ENCODE peak calls at places on chromosome 9, in eight cellular contexts. Z, H, W, V, I, N, G and J are unnamed samples. For H3K4me1, the result is how much of the 10 kb centered on the place peaks cover.

GRCh38 chr9:96140401-96141180 is 161.4 kb downstream of the HSD17B3 start:
- DNase-seq in V (peak), H (peak), Z (no peak), I (no peak), W (no peak), G (no peak), N (no peak), J (no peak)

GRCh38 chr9:89461302-89461701 is 36.6 kb downstream of the SEMA4D start:
- DNase-seq in Z (no peak), I (no peak), V (no peak), H (no peak), W (no peak), G (no peak), N (no peak), J (no peak)

GRCh38 chr9:130833324-130833990 is 1.6 kb upstream of the ABL1 start:
- DNase-seq in W (no peak), G (no peak), H (no peak), V (no peak), I (no peak), Z (no peak), N (no peak), J (no peak)

GRCh38 chr9:126495411-126496180 is 118.1 kb upstream of the LMX1B start:
- DNase-seq in I (no peak), V (no peak), Z (no peak), H (no peak), W (no peak), N (no peak), G (no peak), J (no peak)

GRCh38 chr9:72041775-72042194 is 18.6 kb downstream of the C9orf57 start:
- DNase-seq in V (peak), I (peak), W (no peak), N (no peak), Z (no peak), G (peak), H (peak), J (no peak)

GRCh38 chr9:15531380-15531779 is 20.6 kb upstream of the PSIP1 start:
- DNase-seq in H (no peak), N (no peak), W (no peak), V (no peak), Z (no peak), I (no peak), G (no peak), J (no peak)

GRCh38 chr9:134390537-134390936 is 64.3 kb downstream of the RXRA start:
- DNase-seq in W (no peak), Z (no peak), H (no peak), V (no peak), N (no peak), G (no peak), I (no peak), J (no peak)

GRCh38 chr9:99592834-99593584 is 228.7 kb upstream of the NR4A3 start:
- DNase-seq in H (no peak), N (no peak), Z (peak), I (no peak), V (no peak), W (no peak), G (no peak), J (no peak)

GRCh38 chr9:16458696-16459420 is 411.6 kb downstream of the BNC2 start:
- DNase-seq in I (no peak), H (no peak), G (no peak), Z (no peak), N (no peak), V (no peak), W (no peak), J (no peak)

GRCh38 chr9:121744687-121745395 is 93.4 kb downstream of the DAB2IP start:
- DNase-seq in G (no peak), N (no peak), W (no peak), V (no peak), Z (no peak), I (no peak), H (no peak), J (no peak)

GRCh38 chr9:121745396-121745695 is 93.9 kb downstream of the DAB2IP start:
- DNase-seq in Z (no peak), G (no peak), N (no peak), H (no peak), W (no peak), I (no peak), V (no peak), J (no peak)

GRCh38 chr9:121742923-121743322 is 91.5 kb downstream of the DAB2IP start:
- DNase-seq in I (no peak), G (no peak), Z (no peak), H (no peak), N (no peak), V (no peak), W (no peak), J (no peak)

GRCh38 chr9:121744002-121744686 is 92.7 kb downstream of the DAB2IP start:
- DNase-seq in G (peak), Z (no peak), H (no peak), N (peak), W (peak), V (peak), I (peak), J (no peak)

DNA sequence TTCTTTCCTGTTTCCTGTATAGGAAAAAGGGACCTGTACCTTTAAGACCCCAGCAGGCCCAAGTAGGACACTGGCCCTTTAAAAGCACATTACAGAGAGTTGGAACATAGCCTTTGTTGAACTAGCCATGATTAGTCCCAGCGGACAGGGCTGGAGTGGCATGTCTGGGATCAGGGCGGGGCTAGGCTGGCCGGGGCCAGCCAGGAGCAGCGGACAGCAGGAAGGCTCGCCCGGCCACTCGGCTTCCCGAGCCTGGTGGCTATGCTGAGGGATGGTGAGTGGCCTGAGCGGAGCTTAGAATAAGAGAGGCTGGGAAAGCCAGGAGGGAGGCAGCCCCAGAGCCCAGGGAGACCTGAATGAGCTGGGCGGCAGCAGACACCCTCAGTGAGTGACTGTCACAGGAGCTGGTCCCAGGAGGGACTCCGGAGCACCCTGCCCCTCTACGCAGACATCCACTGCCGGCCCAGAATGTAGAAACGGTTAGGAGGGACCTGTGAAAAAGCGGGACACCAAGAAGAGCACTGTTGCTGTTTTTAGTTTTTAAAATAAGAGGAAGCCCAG is 92.1 kb downstream of the DAB2IP start:
- DNase-seq in N (peak), H (peak), V (peak), G (no peak), Z (peak), W (peak), I (peak), J (no peak)
- TF ChIP-seq POLR2A in N (peak), H (peak), V (peak), G (no peak), Z (no peak), W (peak), I (no peak), J (peak)

GRCh38 chr9:12748954-12749353 is 25.9 kb upstream of the LURAP1L start:
- DNase-seq in W (no peak), Z (no peak), N (no peak), V (no peak), H (no peak), G (no peak), I (no peak), J (no peak)
- H3K27ac ChIP-seq in W (no peak), Z (no peak), N (no peak), V (no peak), H (no peak), G (no peak), I (no peak), J (no peak)

GRCh38 chr9:120482424-120483186 is 97.4 kb downstream of the CDK5RAP2 start:
- DNase-seq in V (no peak), H (no peak), G (no peak), W (no peak), Z (peak), I (no peak), N (no peak), J (no peak)

GRCh38 chr9:120481842-120482241 is 98.1 kb downstream of the CDK5RAP2 start:
- DNase-seq in V (no peak), H (no peak), N (no peak), G (no peak), Z (no peak), W (no peak), I (no peak), J (no peak)

GRCh38 chr9:120481248-120481647 is 98.7 kb downstream of the CDK5RAP2 start:
- DNase-seq in Z (no peak), V (no peak), W (no peak), I (no peak), H (no peak), N (no peak), G (no peak), J (no peak)

GRCh38 chr9:120478208-120478607 is 101.8 kb downstream of the CDK5RAP2 start:
- DNase-seq in H (no peak), W (no peak), Z (no peak), N (no peak), I (no peak), V (no peak), G (no peak), J (no peak)

GRCh38 chr9:120480707-120481106 is 99.3 kb downstream of the CDK5RAP2 start:
- DNase-seq in I (no peak), N (no peak), V (no peak), Z (no peak), H (no peak), G (no peak), W (no peak), J (no peak)
- H3K4me1 ChIP-seq in I (under half), N (under half), V (under half), Z (under half), H (under half), G (under half), W (under half), J (half or more)

GRCh38 chr9:94081435-94081834 is 2.8 kb upstream of the PTPDC1 start:
- DNase-seq in W (no peak), H (no peak), Z (no peak), N (no peak), I (no peak), V (no peak), G (no peak), J (no peak)
- TF ChIP-seq POLR2A in W (no peak), H (no peak), Z (no peak), N (no peak), I (no peak), V (no peak), G (no peak), J (no peak)

DNA sequence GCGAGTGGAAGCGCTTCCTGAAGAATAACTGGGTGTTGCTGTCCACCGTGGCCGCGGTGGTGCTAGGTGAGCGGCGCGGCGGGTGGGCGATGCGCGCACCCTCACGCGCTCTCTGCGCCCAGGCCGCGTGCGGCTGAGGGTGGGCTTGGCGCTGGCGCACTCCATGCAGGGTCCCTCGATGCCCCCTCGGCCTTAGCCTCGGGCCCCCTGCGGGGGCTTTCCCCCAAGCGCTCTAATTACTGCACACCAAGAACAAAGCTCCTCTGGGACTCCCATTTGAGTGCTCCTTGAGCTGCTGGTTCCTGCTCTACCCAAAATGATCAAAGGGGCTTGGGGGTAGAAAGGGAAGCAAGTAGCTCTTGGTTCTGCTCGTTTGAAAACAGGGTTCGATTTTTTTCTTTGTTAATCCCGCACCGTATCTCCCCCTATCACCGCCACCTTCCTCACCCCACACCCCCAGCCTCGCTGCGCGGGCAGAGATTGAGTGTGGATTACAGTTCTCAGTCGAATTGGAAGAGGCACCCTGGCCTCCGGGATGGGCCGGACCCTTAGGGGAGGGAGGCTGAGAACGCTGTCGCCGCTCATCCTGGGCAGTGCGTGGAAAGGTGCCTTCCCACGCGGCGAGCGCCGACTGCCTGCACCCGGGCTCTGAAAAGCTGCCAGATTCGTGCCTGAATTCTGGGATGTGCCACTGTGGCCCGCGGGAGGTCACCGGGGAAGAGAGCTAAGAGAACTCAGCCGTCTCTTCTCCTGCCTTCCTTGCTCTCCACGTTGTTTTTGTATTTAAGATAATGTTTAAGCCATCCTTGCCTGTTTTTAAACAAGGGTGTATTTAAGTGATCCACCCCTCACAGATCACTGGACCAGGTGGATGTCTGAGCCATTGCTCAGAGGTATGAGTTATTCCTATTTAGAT is 695 bp downstream of the SLC1A1 start:
- DNase-seq in V (no peak), N (no peak), I (peak), W (peak), Z (no peak), G (no peak), H (no peak), J (no peak)
- H3K27ac ChIP-seq in V (peak), N (peak), I (no peak), W (peak), Z (peak), G (no peak), H (no peak), J (peak)

DNA sequence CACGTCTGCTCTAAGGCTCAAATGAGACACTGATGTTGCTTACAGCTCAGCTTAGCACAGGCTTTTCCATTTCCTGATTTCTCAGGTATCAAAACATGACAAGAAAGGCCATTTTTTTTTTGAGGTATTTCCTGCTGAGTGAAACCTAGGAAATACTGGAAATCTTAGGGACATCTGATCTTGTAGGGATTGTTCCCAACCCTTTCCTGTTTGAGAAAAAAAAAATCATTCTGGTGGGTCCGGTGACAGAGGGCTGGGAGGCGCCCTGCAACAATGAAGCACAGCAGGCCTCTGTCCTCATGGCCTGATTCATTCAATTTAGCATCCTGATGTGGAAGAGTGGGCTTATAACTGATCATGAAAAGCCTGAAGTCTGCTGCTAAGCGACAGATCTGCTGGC is 3.0 kb upstream of the C9orf153 start:
- DNase-seq in Z (no peak), I (no peak), H (no peak), V (no peak), W (no peak), G (no peak), N (no peak), J (no peak)
- H3K4me1 ChIP-seq in Z (under half), I (under half), H (under half), V (under half), W (under half), G (under half), N (under half), J (under half)

GRCh38 chr9:37428345-37428744 is 5.8 kb downstream of the GRHPR start:
- DNase-seq in N (no peak), H (no peak), W (no peak), Z (no peak), V (peak), G (no peak), I (no peak), J (no peak)

GRCh38 chr9:37429441-37430285 is 7.2 kb downstream of the GRHPR start:
- DNase-seq in I (no peak), W (no peak), H (no peak), V (peak), G (no peak), N (no peak), Z (no peak), J (no peak)

GRCh38 chr9:37432020-37432419 is 9.5 kb downstream of the GRHPR start:
- DNase-seq in I (no peak), V (peak), G (no peak), Z (no peak), W (no peak), N (no peak), H (no peak), J (no peak)

GRCh38 chr9:37433754-37434435 is 11.4 kb downstream of the GRHPR start:
- DNase-seq in Z (no peak), W (no peak), N (no peak), I (no peak), V (peak), G (no peak), H (peak), J (no peak)

GRCh38 chr9:37430841-37431597 is 8.5 kb downstream of the GRHPR start:
- DNase-seq in I (no peak), W (no peak), H (no peak), Z (no peak), N (no peak), G (peak), V (peak), J (no peak)
- TF ChIP-seq POLR2A in I (no peak), W (no peak), H (no peak), Z (no peak), N (no peak), G (peak), V (no peak), J (no peak)